ENCODE peak calls at places on chromosomes 7 and 10, in nine cellular contexts. One of them, this sample, is unnamed.
A peak's percentile ranks its signal among the peaks of the same experiment; 100 is the strongest.

GRCh38 chr10:97873569-97873968 is 23.9 kb downstream of the GOLGA7B start:
- DNase-seq in lower lobe of right lung: no peak
- DNase-seq in iPS DF 6.9: no peak
- DNase-seq in PC-3: no peak
- DNase-seq in OCI-LY7: no peak
- DNase-seq in H1: no peak
- DNase-seq in ascending aorta: no peak
- DNase-seq in effector memory CD4-positive, alpha-beta T cell: no peak
- DNase-seq in hepatocyte: no peak
- DNase-seq in this sample: no peak

GRCh38 chr7:29375641-29376562 is 181.3 kb downstream of the CHN2 start:
- DNase-seq in PC-3: peak; percentile 57
- DNase-seq in lower lobe of right lung: no peak
- DNase-seq in effector memory CD4-positive, alpha-beta T cell: no peak
- DNase-seq in H1: no peak
- DNase-seq in OCI-LY7: no peak
- DNase-seq in hepatocyte: peak; percentile 79
- DNase-seq in ascending aorta: no peak
- DNase-seq in iPS DF 6.9: no peak
- DNase-seq in this sample: no peak

GRCh38 chr10:100888957-100889356 is 23.8 kb upstream of the SLF2 start:
- DNase-seq in lower lobe of right lung: no peak
- DNase-seq in hepatocyte: no peak
- DNase-seq in effector memory CD4-positive, alpha-beta T cell: no peak
- DNase-seq in iPS DF 6.9: no peak
- DNase-seq in OCI-LY7: no peak
- DNase-seq in PC-3: no peak
- DNase-seq in H1: no peak
- DNase-seq in ascending aorta: no peak
- DNase-seq in this sample: no peak

GRCh38 chr7:55887786-55888185 is 530 bp downstream of the ZNF713 start:
- DNase-seq in iPS DF 6.9: no peak
- DNase-seq in lower lobe of right lung: no peak
- DNase-seq in PC-3: no peak
- DNase-seq in OCI-LY7: peak; percentile 14
- DNase-seq in ascending aorta: no peak
- DNase-seq in H1: no peak
- DNase-seq in effector memory CD4-positive, alpha-beta T cell: no peak
- DNase-seq in hepatocyte: no peak
- DNase-seq in this sample: no peak

GRCh38 chr10:130016095-130016494 is 52.0 kb upstream of the EBF3 start:
- DNase-seq in PC-3: no peak
- DNase-seq in iPS DF 6.9: no peak
- DNase-seq in ascending aorta: no peak
- DNase-seq in hepatocyte: no peak
- DNase-seq in effector memory CD4-positive, alpha-beta T cell: no peak
- DNase-seq in lower lobe of right lung: no peak
- DNase-seq in H1: no peak
- DNase-seq in OCI-LY7: no peak
- DNase-seq in this sample: no peak

GRCh38 chr7:139231513-139232376 is 708 bp downstream of the UBN2 start:
- DNase-seq in hepatocyte: peak; percentile 57
- DNase-seq in iPS DF 6.9: peak; percentile 1
- DNase-seq in effector memory CD4-positive, alpha-beta T cell: no peak
- DNase-seq in OCI-LY7: peak; percentile 55
- DNase-seq in lower lobe of right lung: peak; percentile 51
- DNase-seq in ascending aorta: no peak
- DNase-seq in H1: peak; percentile 63
- DNase-seq in PC-3: peak; percentile 24
- DNase-seq in this sample: peak; percentile 7

GRCh38 chr10:91614254-91614624 is 18.6 kb downstream of the PPP1R3C start:
- DNase-seq in OCI-LY7: no peak
- DNase-seq in PC-3: peak; percentile 62
- DNase-seq in lower lobe of right lung: no peak
- DNase-seq in effector memory CD4-positive, alpha-beta T cell: no peak
- DNase-seq in hepatocyte: no peak
- DNase-seq in ascending aorta: no peak
- DNase-seq in H1: no peak
- DNase-seq in iPS DF 6.9: no peak
- DNase-seq in this sample: no peak

GRCh38 chr10:48523212-48523819 is 81.6 kb downstream of the ARHGAP22 start:
- DNase-seq in iPS DF 6.9: no peak
- DNase-seq in OCI-LY7: no peak
- DNase-seq in H1: no peak
- DNase-seq in ascending aorta: peak; percentile 36
- DNase-seq in effector memory CD4-positive, alpha-beta T cell: no peak
- DNase-seq in PC-3: peak; percentile 86
- DNase-seq in lower lobe of right lung: no peak
- DNase-seq in hepatocyte: peak; percentile 62
- DNase-seq in this sample: no peak

GRCh38 chr7:92832623-92833023 is 3.8 kb downstream of the CDK6 start:
- DNase-seq in PC-3: peak; percentile 11
- DNase-seq in ascending aorta: no peak
- DNase-seq in lower lobe of right lung: no peak
- DNase-seq in H1: no peak
- DNase-seq in OCI-LY7: no peak
- DNase-seq in effector memory CD4-positive, alpha-beta T cell: peak; percentile 14
- DNase-seq in hepatocyte: no peak
- DNase-seq in iPS DF 6.9: no peak
- DNase-seq in this sample: no peak

GRCh38 chr10:102579206-102579790 is 65.0 kb upstream of the TRIM8 start:
- DNase-seq in PC-3: no peak
- DNase-seq in effector memory CD4-positive, alpha-beta T cell: no peak
- DNase-seq in hepatocyte: no peak
- DNase-seq in iPS DF 6.9: no peak
- DNase-seq in ascending aorta: no peak
- DNase-seq in lower lobe of right lung: no peak
- DNase-seq in H1: no peak
- DNase-seq in OCI-LY7: no peak
- DNase-seq in this sample: no peak

GRCh38 chr7:82678259-82678658 is 234.7 kb upstream of the CACNA2D1 start:
- DNase-seq in OCI-LY7: no peak
- DNase-seq in H1: no peak
- DNase-seq in ascending aorta: no peak
- DNase-seq in PC-3: no peak
- DNase-seq in effector memory CD4-positive, alpha-beta T cell: no peak
- DNase-seq in iPS DF 6.9: no peak
- DNase-seq in lower lobe of right lung: no peak
- DNase-seq in hepatocyte: no peak
- DNase-seq in this sample: no peak

GRCh38 chr7:2159176-2159520 is 73.6 kb downstream of the MAD1L1 start:
- DNase-seq in PC-3: no peak
- DNase-seq in hepatocyte: no peak
- DNase-seq in effector memory CD4-positive, alpha-beta T cell: no peak
- DNase-seq in ascending aorta: no peak
- DNase-seq in H1: no peak
- DNase-seq in lower lobe of right lung: peak; percentile 49
- DNase-seq in iPS DF 6.9: peak; percentile 13
- DNase-seq in OCI-LY7: no peak
- DNase-seq in this sample: no peak

GRCh38 chr7:105794741-105795729 is 81.4 kb downstream of the ATXN7L1 start:
- DNase-seq in effector memory CD4-positive, alpha-beta T cell: no peak
- DNase-seq in H1: no peak
- DNase-seq in iPS DF 6.9: no peak
- DNase-seq in lower lobe of right lung: no peak
- DNase-seq in PC-3: peak; percentile 96
- DNase-seq in hepatocyte: no peak
- DNase-seq in OCI-LY7: no peak
- DNase-seq in ascending aorta: no peak
- DNase-seq in this sample: no peak

GRCh38 chr7:676246-676971 is 50.1 kb upstream of the DNAAF5 start:
- DNase-seq in ascending aorta: no peak
- DNase-seq in effector memory CD4-positive, alpha-beta T cell: no peak
- DNase-seq in lower lobe of right lung: no peak
- DNase-seq in H1: no peak
- DNase-seq in OCI-LY7: no peak
- DNase-seq in iPS DF 6.9: no peak
- DNase-seq in hepatocyte: no peak
- DNase-seq in PC-3: no peak
- DNase-seq in this sample: no peak

GRCh38 chr7:125255793-125256192 is 326.2 kb upstream of the POT1 start:
- DNase-seq in OCI-LY7: no peak
- DNase-seq in PC-3: peak; percentile 16
- DNase-seq in hepatocyte: no peak
- DNase-seq in iPS DF 6.9: no peak
- DNase-seq in effector memory CD4-positive, alpha-beta T cell: no peak
- DNase-seq in H1: no peak
- DNase-seq in lower lobe of right lung: no peak
- DNase-seq in ascending aorta: no peak
- DNase-seq in this sample: no peak
- H3K4me1 ChIP-seq in OCI-LY7: no peaks in the 10 kb centered on the region
- H3K4me1 ChIP-seq in PC-3: peaks cover 15% of the 10 kb centered on the region
- H3K4me1 ChIP-seq in hepatocyte: no peaks in the 10 kb centered on the region
- H3K4me1 ChIP-seq in iPS DF 6.9: peaks cover 2% of the 10 kb centered on the region
- H3K4me1 ChIP-seq in effector memory CD4-positive, alpha-beta T cell: no peaks in the 10 kb centered on the region
- H3K4me1 ChIP-seq in H1: peaks cover 25% of the 10 kb centered on the region
- H3K4me1 ChIP-seq in lower lobe of right lung: no peaks in the 10 kb centered on the region
- H3K4me1 ChIP-seq in ascending aorta: no peaks in the 10 kb centered on the region
- H3K4me1 ChIP-seq in this sample: no peaks in the 10 kb centered on the region

GRCh38 chr7:149456770-149457421 is 4.0 kb downstream of the ZNF777 start:
- DNase-seq in lower lobe of right lung: no peak
- DNase-seq in iPS DF 6.9: no peak
- DNase-seq in OCI-LY7: no peak
- DNase-seq in ascending aorta: no peak
- DNase-seq in hepatocyte: no peak
- DNase-seq in effector memory CD4-positive, alpha-beta T cell: no peak
- DNase-seq in PC-3: peak; percentile 49
- DNase-seq in H1: peak; percentile 10
- DNase-seq in this sample: no peak

GRCh38 chr7:149459201-149459539 is 1.7 kb downstream of the ZNF777 start:
- DNase-seq in hepatocyte: no peak
- DNase-seq in iPS DF 6.9: no peak
- DNase-seq in effector memory CD4-positive, alpha-beta T cell: no peak
- DNase-seq in H1: no peak
- DNase-seq in lower lobe of right lung: no peak
- DNase-seq in OCI-LY7: no peak
- DNase-seq in ascending aorta: no peak
- DNase-seq in PC-3: no peak
- DNase-seq in this sample: no peak

GRCh38 chr7:149459540-149460433 is 1.1 kb downstream of the ZNF777 start:
- DNase-seq in lower lobe of right lung: no peak
- DNase-seq in H1: peak; percentile 54
- DNase-seq in hepatocyte: peak; percentile 47
- DNase-seq in iPS DF 6.9: no peak
- DNase-seq in PC-3: peak; percentile 15
- DNase-seq in ascending aorta: no peak
- DNase-seq in effector memory CD4-positive, alpha-beta T cell: no peak
- DNase-seq in OCI-LY7: peak; percentile 10
- DNase-seq in this sample: no peak

GRCh38 chr7:149458235-149458634 is 2.6 kb downstream of the ZNF777 start:
- DNase-seq in lower lobe of right lung: no peak
- DNase-seq in PC-3: no peak
- DNase-seq in OCI-LY7: no peak
- DNase-seq in hepatocyte: no peak
- DNase-seq in H1: peak; percentile 11
- DNase-seq in effector memory CD4-positive, alpha-beta T cell: no peak
- DNase-seq in ascending aorta: no peak
- DNase-seq in iPS DF 6.9: no peak
- DNase-seq in this sample: no peak

GRCh38 chr7:149457766-149458165 is 3.1 kb downstream of the ZNF777 start:
- DNase-seq in ascending aorta: no peak
- DNase-seq in lower lobe of right lung: no peak
- DNase-seq in PC-3: no peak
- DNase-seq in iPS DF 6.9: no peak
- DNase-seq in hepatocyte: no peak
- DNase-seq in H1: no peak
- DNase-seq in OCI-LY7: no peak
- DNase-seq in effector memory CD4-positive, alpha-beta T cell: no peak
- DNase-seq in this sample: no peak
- H3K4me1 ChIP-seq in ascending aorta: peaks cover 9% of the 10 kb centered on the region
- H3K4me1 ChIP-seq in lower lobe of right lung: peaks cover 19% of the 10 kb centered on the region
- H3K4me1 ChIP-seq in PC-3: peaks cover 15% of the 10 kb centered on the region
- H3K4me1 ChIP-seq in iPS DF 6.9: no peaks in the 10 kb centered on the region
- H3K4me1 ChIP-seq in hepatocyte: peaks cover 10% of the 10 kb centered on the region
- H3K4me1 ChIP-seq in H1: no peaks in the 10 kb centered on the region
- H3K4me1 ChIP-seq in OCI-LY7: peaks cover 17% of the 10 kb centered on the region
- H3K4me1 ChIP-seq in effector memory CD4-positive, alpha-beta T cell: peaks cover 16% of the 10 kb centered on the region
- H3K4me1 ChIP-seq in this sample: peaks cover 15% of the 10 kb centered on the region

DNA sequence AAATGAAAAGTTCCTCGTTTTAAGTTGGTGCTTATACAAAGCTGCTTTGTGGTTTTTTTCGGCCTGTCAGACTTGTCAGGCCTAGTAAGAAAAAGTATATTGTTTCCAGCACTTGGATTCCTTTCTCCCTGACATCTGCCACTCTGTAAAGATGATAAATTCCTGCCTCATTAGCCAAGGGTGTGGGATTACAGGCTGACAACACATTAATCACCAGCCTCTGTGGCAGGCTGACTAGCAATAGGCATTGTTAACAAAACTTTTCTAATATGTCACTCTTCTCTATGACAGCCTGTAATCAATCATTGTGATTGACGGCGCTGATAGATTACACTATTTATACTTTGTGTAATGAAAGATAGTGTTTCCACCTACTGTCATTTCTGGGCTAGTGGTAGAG is 682.5 kb downstream of the LRMDA start:
- DNase-seq in OCI-LY7: no peak
- DNase-seq in ascending aorta: no peak
- DNase-seq in effector memory CD4-positive, alpha-beta T cell: no peak
- DNase-seq in lower lobe of right lung: no peak
- DNase-seq in H1: no peak
- DNase-seq in hepatocyte: no peak
- DNase-seq in iPS DF 6.9: no peak
- DNase-seq in PC-3: peak; percentile 98
- DNase-seq in this sample: no peak
- H3K4me1 ChIP-seq in OCI-LY7: no peaks in the 10 kb centered on the region
- H3K4me1 ChIP-seq in ascending aorta: no peaks in the 10 kb centered on the region
- H3K4me1 ChIP-seq in effector memory CD4-positive, alpha-beta T cell: no peaks in the 10 kb centered on the region
- H3K4me1 ChIP-seq in lower lobe of right lung: peaks cover 20% of the 10 kb centered on the region
- H3K4me1 ChIP-seq in H1: peaks cover 8% of the 10 kb centered on the region
- H3K4me1 ChIP-seq in hepatocyte: peaks cover 44% of the 10 kb centered on the region
- H3K4me1 ChIP-seq in iPS DF 6.9: no peaks in the 10 kb centered on the region
- H3K4me1 ChIP-seq in PC-3: peaks cover 41% of the 10 kb centered on the region
- H3K4me1 ChIP-seq in this sample: peaks cover 12% of the 10 kb centered on the region

DNA sequence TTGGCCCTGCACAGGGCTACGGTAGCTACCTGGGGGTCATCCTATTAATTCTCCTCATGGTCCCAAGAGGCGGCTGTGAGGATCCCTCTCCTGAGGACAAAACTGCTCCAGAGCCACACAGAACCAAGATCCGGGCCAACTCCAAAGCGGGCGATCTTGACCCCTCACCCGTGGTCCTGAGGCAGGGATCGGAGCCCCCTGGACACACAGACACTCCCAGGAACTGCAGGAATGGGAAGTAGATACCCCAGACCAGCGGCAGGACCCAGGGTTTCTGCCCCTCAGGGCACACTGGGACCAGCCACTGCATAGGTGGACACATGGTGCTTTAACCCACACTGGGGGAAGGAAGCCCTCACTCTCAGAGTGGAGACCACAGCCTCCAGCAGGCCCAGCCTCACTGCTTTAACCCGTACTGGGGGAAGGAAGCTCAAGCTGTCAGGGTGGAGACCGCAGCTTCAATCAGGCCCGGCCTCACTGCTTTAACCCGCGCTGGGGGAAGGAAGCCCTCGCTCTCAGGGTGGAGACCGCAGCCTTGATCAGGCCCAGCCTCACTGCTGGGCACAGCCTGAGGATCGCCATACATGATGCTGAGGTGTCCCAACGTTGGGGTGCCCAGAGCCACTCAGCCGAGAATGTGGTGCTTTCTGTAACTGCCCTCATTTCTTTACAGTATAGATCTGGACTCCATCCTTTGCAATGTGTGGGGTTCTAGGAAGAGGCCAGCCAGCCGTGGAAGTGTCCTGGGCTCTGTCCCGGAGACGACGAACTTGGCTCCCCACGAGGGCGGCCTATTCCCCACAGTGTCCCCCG is 60.1 kb downstream of the DIP2C start:
- DNase-seq in OCI-LY7: no peak
- DNase-seq in hepatocyte: no peak
- DNase-seq in PC-3: no peak
- DNase-seq in lower lobe of right lung: peak; percentile 40
- DNase-seq in iPS DF 6.9: no peak
- DNase-seq in effector memory CD4-positive, alpha-beta T cell: no peak
- DNase-seq in H1: no peak
- DNase-seq in ascending aorta: no peak
- DNase-seq in this sample: no peak
- H3K4me1 ChIP-seq in OCI-LY7: no peaks in the 10 kb centered on the region
- H3K4me1 ChIP-seq in hepatocyte: peaks cover 17% of the 10 kb centered on the region
- H3K4me1 ChIP-seq in PC-3: no peaks in the 10 kb centered on the region
- H3K4me1 ChIP-seq in lower lobe of right lung: no peaks in the 10 kb centered on the region
- H3K4me1 ChIP-seq in iPS DF 6.9: peaks cover 6% of the 10 kb centered on the region
- H3K4me1 ChIP-seq in effector memory CD4-positive, alpha-beta T cell: no peaks in the 10 kb centered on the region
- H3K4me1 ChIP-seq in H1: peaks cover 12% of the 10 kb centered on the region
- H3K4me1 ChIP-seq in ascending aorta: peaks cover 6% of the 10 kb centered on the region
- H3K4me1 ChIP-seq in this sample: peaks cover 36% of the 10 kb centered on the region

This sample was measured in gastrocnemius medialis.